ENCODE peak calls at places on chromosomes 11 and 22, in nine cellular contexts. F is fibroblast of pulmonary artery; E is ovary; H is astrocyte of the spinal cord; Q is brain microvascular endothelial cell; G is iPS DF 19.7; C is GM13976; W is SHP77 treated with DMSO at 0.1 percent for 48 hours; U is activated CD4-positive, alpha-beta T cell treated with anti-CD3 and anti-CD28 coated beads, Interleukin-2, amount 50 U/mL, for 48 hours. X is an unnamed sample.

GRCh38 chr11:17742019-17742418 is 7.4 kb downstream of the KCNC1 start:
- DNase-seq in F (no peak), E (peak; percentile 13), H (no peak), Q (no peak), G (no peak), C (no peak), W (no peak), U (no peak), X (peak; percentile 36)

GRCh38 chr22:41106122-41106968 is 14.0 kb downstream of the EP300 start:
- DNase-seq in F (peak; percentile 70), E (no peak), H (peak; percentile 16), Q (peak; percentile 13), G (no peak), C (no peak), W (no peak), U (no peak), X (no peak)

GRCh38 chr22:43991316-43992020 is 32.6 kb upstream of the PARVB start:
- DNase-seq in F (no peak), E (no peak), H (no peak), Q (no peak), G (no peak), C (no peak), W (no peak), U (no peak), X (no peak)

GRCh38 chr22:46846832-46847355 is 84.4 kb downstream of the TBC1D22A start:
- DNase-seq in F (no peak), E (no peak), H (peak; percentile 18), Q (peak; percentile 63), G (no peak), C (no peak), W (no peak), U (no peak), X (peak; percentile 58)

GRCh38 chr11:61162092-61162935 is 1.1 kb upstream of the VPS37C start:
- DNase-seq in F (peak; percentile 40), E (no peak), H (peak; percentile 32), Q (peak; percentile 23), G (no peak), C (no peak), W (peak; percentile 47), U (peak; percentile 21), X (no peak)

GRCh38 chr11:84236436-84236835 is 950.3 kb upstream of the CCDC90B start:
- DNase-seq in F (no peak), E (no peak), H (no peak), Q (no peak), G (no peak), C (no peak), W (no peak), U (no peak), X (no peak)

GRCh38 chr22:49154433-49154832 is 673.2 kb downstream of the BRD1 start:
- DNase-seq in F (no peak), E (no peak), H (no peak), Q (no peak), G (no peak), C (no peak), W (no peak), U (no peak), X (peak; percentile 78)

GRCh38 chr22:26174280-26174679 is 5.0 kb downstream of the SEZ6L start:
- DNase-seq in F (no peak), E (no peak), H (no peak), Q (no peak), G (peak; percentile 70), C (no peak), W (no peak), U (no peak), X (no peak)

GRCh38 chr22:30265131-30265720 is 1.4 kb downstream of the OSM start:
- DNase-seq in F (no peak), E (no peak), H (no peak), Q (no peak), G (no peak), C (no peak), W (no peak), U (no peak), X (no peak)

GRCh38 chr11:120327311-120327710 is 2.2 kb downstream of the TLCD5 start:
- DNase-seq in F (no peak), E (no peak), H (no peak), Q (no peak), G (no peak), C (no peak), W (no peak), U (no peak), X (no peak)

GRCh38 chr22:30079952-30080533 is at the start of gene HORMAD2:
- DNase-seq in F (peak; percentile 33), E (no peak), H (peak; percentile 64), Q (peak; percentile 40), G (peak; percentile 72), C (peak; percentile 38), W (no peak), U (no peak), X (peak; percentile 83)

GRCh38 chr11:14373941-14374646 is 15.1 kb upstream of the RRAS2 start:
- DNase-seq in F (peak; percentile 76), E (no peak), H (peak; percentile 69), Q (peak; percentile 27), G (no peak), C (no peak), W (no peak), U (no peak), X (no peak)

GRCh38 chr11:92552942-92553341 is 328.3 kb downstream of the FAT3 start:
- DNase-seq in F (peak; percentile 28), E (no peak), H (no peak), Q (no peak), G (no peak), C (no peak), W (no peak), U (no peak), X (no peak)

X was measured in posterior vena cava.